ENCODE peak calls at places on chromosomes 5 and 9, in five cellular contexts. O is body of pancreas, R is uterus, Y is heart left ventricle, M is spleen. N is an unnamed sample.

GRCh38 chr5:58135571-58136335 is 324.1 kb downstream of the PLK2 start:
- DNase-seq in O (no peak), R (no peak), Y (no peak), M (no peak), N (no peak)

GRCh38 chr9:134559013-134559412 is 82.6 kb upstream of the COL5A1 start:
- DNase-seq in O (no peak), R (peak), Y (no peak), M (peak), N (peak)

GRCh38 chr5:54390015-54390414 is 65.5 kb upstream of the HSPB3 start:
- DNase-seq in O (peak), R (no peak), Y (no peak), M (no peak), N (peak)

GRCh38 chr5:170147051-170147785 is 41.5 kb downstream of the FOXI1 start:
- DNase-seq in O (no peak), R (no peak), Y (no peak), M (no peak), N (no peak)

GRCh38 chr9:84322830-84323229 is 17.7 kb downstream of the SLC28A3 start:
- DNase-seq in O (no peak), R (no peak), Y (no peak), M (no peak), N (no peak)

GRCh38 chr5:1448511-1449011 is 3.3 kb upstream of the SLC6A3 start:
- DNase-seq in O (no peak), R (no peak), Y (no peak), M (no peak), N (no peak)

GRCh38 chr9:134236001-134236421 is 71.6 kb upstream of the RNU6ATAC start:
- DNase-seq in O (no peak), R (peak), Y (no peak), M (no peak), N (no peak)

GRCh38 chr5:90020575-90021535 is 388.7 kb downstream of the CETN3 start:
- DNase-seq in O (no peak), R (no peak), Y (no peak), M (no peak), N (no peak)

GRCh38 chr5:166117062-166117743 is 2174.2 kb upstream of the WWC1 start:
- DNase-seq in O (no peak), R (no peak), Y (no peak), M (no peak), N (no peak)

GRCh38 chr9:119709431-119709830 is 340.2 kb upstream of the BRINP1 start:
- DNase-seq in O (no peak), R (no peak), Y (no peak), M (no peak), N (no peak)

GRCh38 chr5:120471971-120472370 is 7.9 kb downstream of the PRR16 start:
- DNase-seq in O (no peak), R (no peak), Y (no peak), M (no peak), N (no peak)

GRCh38 chr5:141001854-141002666 is 35.8 kb downstream of the PCDHAC2 start:
- DNase-seq in O (no peak), R (no peak), Y (peak), M (no peak), N (no peak)

GRCh38 chr5:126594676-126595485 is at the start of gene ALDH7A1:
- DNase-seq in O (peak), R (peak), Y (peak), M (peak), N (peak)

GRCh38 chr5:150176745-150177485 is 10.3 kb downstream of the CDX1 start:
- DNase-seq in O (no peak), R (no peak), Y (no peak), M (no peak), N (no peak)

GRCh38 chr9:136332482-136332983 is 5.2 kb downstream of the GPSM1 start:
- DNase-seq in O (no peak), R (no peak), Y (no peak), M (no peak), N (no peak)

DNA sequence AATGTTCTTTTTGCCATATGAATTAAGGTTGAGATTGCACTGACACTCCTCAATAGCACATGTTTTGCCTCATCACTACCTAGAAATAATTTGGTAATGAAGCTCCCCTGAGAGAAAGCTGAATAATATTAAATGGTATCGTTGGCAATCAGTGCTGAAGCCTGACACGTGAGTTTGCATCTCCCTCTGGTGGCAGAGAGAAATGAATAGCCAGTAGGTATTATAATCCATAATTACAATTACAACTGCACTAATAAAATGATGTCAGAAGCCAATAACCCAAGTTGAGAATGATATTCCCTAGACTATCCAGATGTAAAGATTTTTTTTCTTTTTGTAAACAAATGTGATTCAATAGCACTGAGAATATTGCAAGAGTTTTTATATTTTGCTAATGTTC is 700.3 kb downstream of the PTPRD start:
- DNase-seq in O (no peak), R (no peak), Y (no peak), M (no peak), N (no peak)
- TF ChIP-seq CTCF in O (no peak), R (no peak), Y (no peak), M (no peak), N (no peak)

GRCh38 chr5:147509710-147510651 is at the start of gene DPYSL3:
- DNase-seq in O (peak), R (peak), Y (peak), M (peak), N (peak)
- TF ChIP-seq POLR2A in O (peak), R (peak), Y (no peak), M (peak), N (no peak)

DNA sequence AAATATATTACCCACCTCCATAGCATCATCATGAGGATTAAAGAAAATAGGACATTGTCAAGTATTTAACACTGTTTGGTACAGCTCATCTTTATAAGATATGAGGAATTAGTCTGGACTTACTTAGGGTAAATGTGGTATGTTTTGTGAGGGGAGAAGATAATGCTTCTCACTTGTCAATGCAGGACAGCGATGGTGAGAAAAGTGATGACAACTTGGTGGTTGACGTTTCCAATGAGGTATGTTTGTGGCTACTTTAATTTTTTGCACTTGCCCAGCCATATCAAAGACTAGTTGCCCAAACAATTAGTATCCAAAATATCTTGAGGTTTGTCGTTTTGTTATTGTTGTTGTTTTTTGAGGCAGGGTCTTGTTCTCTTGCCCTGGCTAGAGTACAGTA is 133.9 kb downstream of the TLE4 start:
- DNase-seq in O (no peak), R (no peak), Y (no peak), M (no peak), N (no peak)
- TF ChIP-seq CTCF in O (no peak), R (no peak), Y (no peak), M (no peak), N (no peak)

DNA sequence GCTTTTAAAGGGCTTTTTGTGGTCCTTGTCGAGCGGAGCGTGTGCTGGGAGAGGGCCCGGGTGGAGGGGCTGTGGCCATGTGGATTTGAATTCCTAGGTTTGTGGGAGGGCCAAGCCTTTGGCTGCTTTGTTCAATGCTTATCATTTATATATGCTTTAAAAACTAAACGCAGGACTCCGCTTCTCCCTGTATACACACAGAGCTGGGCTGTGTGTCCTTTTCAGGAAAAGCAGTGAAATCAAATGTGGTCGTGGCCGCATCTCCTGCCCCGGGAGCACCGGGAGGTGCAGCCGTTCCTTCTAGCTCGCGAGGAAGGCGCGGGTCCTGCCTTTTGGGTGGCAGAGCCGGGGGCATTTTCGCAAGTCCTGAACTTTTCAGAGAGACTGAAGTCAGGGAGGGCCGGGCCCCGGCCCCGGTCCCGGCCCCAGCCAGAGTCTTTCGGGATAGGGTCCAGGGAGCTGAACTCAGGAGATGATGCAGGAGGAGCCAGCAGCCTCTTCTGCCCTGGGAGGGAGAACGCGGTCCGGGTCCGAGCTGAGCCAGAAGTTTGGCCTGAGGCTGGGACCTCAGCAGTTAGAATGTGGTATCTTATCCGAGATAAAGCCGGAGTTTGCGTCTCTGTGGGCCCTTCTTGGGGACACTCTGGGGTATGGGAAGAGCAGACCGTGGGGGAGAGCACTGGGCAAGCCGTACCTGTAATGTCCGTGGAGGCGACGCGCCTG is 158.8 kb downstream of the C9orf152 start:
- DNase-seq in O (no peak), R (no peak), Y (no peak), M (peak), N (no peak)
- TF ChIP-seq POLR2A in O (no peak), R (no peak), Y (no peak), M (no peak), N (no peak)

GRCh38 chr9:117116084-117116483 is 298.8 kb downstream of the ASTN2 start:
- DNase-seq in O (no peak), R (no peak), Y (no peak), M (no peak), N (no peak)

GRCh38 chr9:117120061-117120460 is 294.8 kb downstream of the ASTN2 start:
- DNase-seq in O (no peak), R (no peak), Y (no peak), M (no peak), N (no peak)

GRCh38 chr9:117114768-117115167 is 300.1 kb downstream of the ASTN2 start:
- DNase-seq in O (no peak), R (no peak), Y (no peak), M (no peak), N (no peak)
- TF ChIP-seq CTCF in O (no peak), R (no peak), Y (no peak), M (no peak), N (no peak)